ENCODE peak calls at places on chromosomes 3 and 15, in seven cellular contexts. W is H1, U is HepG2, P is SK-N-SH, V is HCT116, T is GM12878, G is K562. Z is an unnamed sample.

GRCh38 chr3:141998674-141999290 is 122.3 kb downstream of the ATP1B3 start:
- DNase-seq in W (no peak), U (peak; percentile 14), P (peak; percentile 16), V (no peak), T (no peak), G (no peak), Z (no peak)

GRCh38 chr3:15861163-15861562 is 63.4 kb upstream of the ANKRD28 start:
- DNase-seq in W (no peak), U (no peak), P (no peak), V (no peak), T (no peak), G (no peak), Z (no peak)

GRCh38 chr3:57150097-57150496 is 15.1 kb downstream of the IL17RD start:
- DNase-seq in W (no peak), U (no peak), P (peak; percentile 67), V (no peak), T (no peak), G (no peak), Z (no peak)

GRCh38 chr3:192921793-192922192 is 4.1 kb upstream of the MB21D2 start:
- DNase-seq in W (no peak), U (no peak), P (no peak), V (no peak), T (no peak), G (no peak), Z (no peak)

GRCh38 chr3:28700728-28701127 is 352.1 kb upstream of the AZI2 start:
- DNase-seq in W (no peak), U (no peak), P (no peak), V (no peak), T (no peak), G (no peak), Z (no peak)

GRCh38 chr3:155320934-155321333 is 27.5 kb upstream of the STRIT1 start:
- DNase-seq in W (no peak), U (no peak), P (no peak), V (no peak), T (no peak), G (no peak), Z (no peak)

GRCh38 chr15:77013786-77014136 is 18.8 kb downstream of the PSTPIP1 start:
- DNase-seq in W (no peak), U (no peak), P (no peak), V (peak; percentile 24), T (no peak), G (no peak), Z (no peak)

GRCh38 chr15:70704731-70705130 is 58.6 kb downstream of the UACA start:
- DNase-seq in W (no peak), U (no peak), P (no peak), V (no peak), T (no peak), G (no peak), Z (no peak)

GRCh38 chr15:33064878-33065277 is 129.6 kb downstream of the FMN1 start:
- DNase-seq in W (no peak), U (no peak), P (no peak), V (no peak), T (no peak), G (no peak), Z (no peak)

GRCh38 chr3:116083686-116084085 is 361.6 kb downstream of the LSAMP start:
- DNase-seq in W (no peak), U (no peak), P (peak; percentile 8), V (no peak), T (no peak), G (no peak), Z (no peak)

GRCh38 chr3:113712129-113712528 is 15.7 kb upstream of the USF3 start:
- DNase-seq in W (no peak), U (no peak), P (no peak), V (no peak), T (no peak), G (no peak), Z (no peak)

GRCh38 chr3:179653106-179653776 is 401 bp downstream of the USP13 start:
- DNase-seq in W (peak; percentile 82), U (peak; percentile 45), P (peak; percentile 82), V (peak; percentile 12), T (no peak), G (peak; percentile 31), Z (peak; percentile 88)

GRCh38 chr3:172892158-172892557 is 141.6 kb downstream of the ECT2 start:
- DNase-seq in W (no peak), U (no peak), P (no peak), V (no peak), T (no peak), G (no peak), Z (no peak)

GRCh38 chr3:165744025-165744424 is 93.2 kb downstream of the BCHE start:
- DNase-seq in W (no peak), U (no peak), P (no peak), V (no peak), T (no peak), G (no peak), Z (no peak)

GRCh38 chr15:100210338-100210737 is 131.4 kb downstream of the ADAMTS17 start:
- DNase-seq in W (no peak), U (no peak), P (no peak), V (no peak), T (no peak), G (no peak), Z (no peak)

GRCh38 chr3:94004301-94004910 is 24.0 kb downstream of the STX19 start:
- DNase-seq in W (no peak), U (peak; percentile 60), P (peak; percentile 44), V (peak; percentile 37), T (peak; percentile 44), G (peak; percentile 27), Z (peak; percentile 23)

GRCh38 chr3:100641471-100642032 is 32.2 kb downstream of the ADGRG7 start:
- DNase-seq in W (no peak), U (no peak), P (no peak), V (no peak), T (peak; percentile 24), G (no peak), Z (no peak)

GRCh38 chr15:90190606-90191343 is 10.4 kb upstream of the SEMA4B start:
- DNase-seq in W (no peak), U (no peak), P (no peak), V (no peak), T (no peak), G (peak; percentile 57), Z (peak; percentile 56)

GRCh38 chr3:78645628-78646310 is 1122.0 kb downstream of the ROBO1 start:
- DNase-seq in W (no peak), U (peak; percentile 78), P (peak; percentile 36), V (peak; percentile 28), T (peak; percentile 39), G (peak; percentile 32), Z (peak; percentile 11)

GRCh38 chr15:64515196-64515595 is 54.8 kb downstream of the ZNF609 start:
- DNase-seq in W (no peak), U (no peak), P (no peak), V (no peak), T (no peak), G (no peak), Z (peak; percentile 27)

DNA sequence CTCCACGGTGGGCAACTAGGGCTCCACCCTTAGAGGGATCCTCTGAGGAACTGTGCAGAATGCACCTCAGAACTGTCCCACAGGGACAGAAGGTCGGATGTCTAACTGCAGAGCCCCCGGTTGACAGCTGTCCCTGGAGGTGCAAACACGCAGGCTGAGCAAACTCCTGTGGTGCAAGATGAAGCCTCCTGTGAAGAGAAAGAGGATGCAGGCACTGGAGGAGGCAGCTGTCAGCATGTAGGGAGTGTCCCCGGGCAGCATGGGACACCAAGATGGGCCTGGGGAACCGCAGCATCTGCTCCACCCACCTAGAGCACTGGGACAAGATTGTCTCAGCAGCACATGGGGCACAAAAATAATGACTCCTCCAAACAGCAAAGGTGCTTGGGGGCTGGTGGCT is 258.9 kb downstream of the ABHD5 start:
- DNase-seq in W (no peak), U (no peak), P (no peak), V (no peak), T (no peak), G (no peak), Z (no peak)
- TF ChIP-seq JUND in W (no peak), U (no peak), P (no peak), V (no peak), T (no peak), G (no peak), Z (no peak)

GRCh38 chr15:95875141-95875643 is 455.3 kb upstream of the NR2F2 start:
- DNase-seq in W (no peak), U (peak; percentile 3), P (no peak), V (no peak), T (no peak), G (no peak), Z (no peak)

GRCh38 chr15:95874625-95875024 is 455.9 kb upstream of the NR2F2 start:
- DNase-seq in W (no peak), U (no peak), P (no peak), V (no peak), T (no peak), G (no peak), Z (no peak)

GRCh38 chr15:95868970-95869369 is 461.5 kb upstream of the NR2F2 start:
- DNase-seq in W (no peak), U (no peak), P (no peak), V (no peak), T (no peak), G (no peak), Z (no peak)

GRCh38 chr15:95869920-95870319 is 460.6 kb upstream of the NR2F2 start:
- DNase-seq in W (no peak), U (no peak), P (no peak), V (no peak), T (no peak), G (no peak), Z (no peak)

GRCh38 chr15:95872366-95872771 is 458.1 kb upstream of the NR2F2 start:
- DNase-seq in W (no peak), U (no peak), P (no peak), V (no peak), T (no peak), G (no peak), Z (peak; percentile 58)
- TF ChIP-seq JUND in W (no peak), U (no peak), P (no peak), V (no peak), T (no peak), G (no peak), Z (no peak)

DNA sequence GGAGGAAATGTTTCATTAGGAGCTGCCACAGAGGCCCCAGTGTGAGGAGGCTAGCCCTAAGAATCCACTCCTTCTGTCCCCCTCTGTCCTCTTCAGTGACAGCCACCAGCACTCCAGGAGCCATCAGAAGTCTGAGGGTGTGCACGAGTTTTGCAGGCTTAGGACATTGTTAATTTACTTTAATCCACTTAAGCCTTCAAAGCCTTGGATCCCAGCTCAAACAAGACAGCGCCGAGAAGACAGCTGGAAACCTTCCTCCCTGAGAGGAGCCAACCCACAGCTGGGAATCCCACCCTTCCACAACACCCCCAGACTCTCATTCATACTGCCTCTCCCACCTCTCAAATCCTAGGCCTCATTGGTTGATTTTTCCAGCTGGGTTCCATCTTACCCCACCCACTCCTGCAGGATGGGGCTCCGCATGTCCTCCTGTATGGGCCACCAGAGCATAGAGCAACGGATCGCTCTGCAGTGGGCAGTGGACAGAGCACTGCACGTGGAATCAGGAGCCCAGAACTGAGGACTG is 80.4 kb downstream of the SEMA5B start:
- DNase-seq in W (no peak), U (no peak), P (no peak), V (no peak), T (no peak), G (no peak), Z (no peak)
- TF ChIP-seq JUND in W (no peak), U (no peak), P (no peak), V (no peak), T (no peak), G (no peak), Z (no peak)

DNA sequence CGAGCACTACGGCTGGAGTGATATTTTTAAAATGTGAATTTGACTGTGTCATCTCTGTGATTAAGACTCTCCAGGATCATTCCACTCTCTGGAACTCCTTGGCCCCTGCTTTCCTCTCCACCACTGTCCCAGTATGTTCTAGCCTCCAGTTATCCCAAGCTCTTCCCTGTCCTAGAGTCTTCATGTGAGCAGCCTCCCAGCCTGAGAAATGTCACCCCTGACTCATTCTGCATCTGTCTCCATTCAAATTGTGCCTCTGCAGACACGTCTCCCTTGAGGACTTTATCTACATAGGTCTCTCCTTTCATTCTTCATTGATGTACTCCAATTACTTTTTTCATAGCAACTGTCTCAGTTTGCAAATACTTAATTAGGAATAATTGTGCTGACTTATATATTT is 317.7 kb upstream of the ADAMTS9 start:
- DNase-seq in W (no peak), U (no peak), P (no peak), V (no peak), T (no peak), G (no peak), Z (no peak)
- TF ChIP-seq JUND in W (no peak), U (no peak), P (no peak), V (no peak), T (no peak), G (no peak), Z (no peak)